ENCODE peak calls at places on chromosome 7, in four cellular contexts. K, Q, U and E are unnamed samples.
A peak's percentile ranks its signal among the peaks of the same experiment; 100 is the strongest.

GRCh38 chr7:73833251-73833919 is 2.6 kb downstream of the CLDN4 start:
- DNase-seq in Q (no peak), K (no peak), U (peak; percentile 70), E (no peak)

GRCh38 chr7:126394406-126394805 is 858.3 kb downstream of the GRM8 start:
- DNase-seq in U (no peak), Q (peak; percentile 12), K (no peak), E (no peak)

GRCh38 chr7:117946201-117946633 is 73.0 kb upstream of the CTTNBP2 start:
- DNase-seq in Q (no peak), U (no peak), K (no peak), E (no peak)

GRCh38 chr7:75869776-75870379 is 9.0 kb upstream of the RHBDD2 start:
- DNase-seq in U (no peak), Q (no peak), K (no peak), E (no peak)

GRCh38 chr7:73387221-73387828 is 46.3 kb upstream of the FZD9 start:
- DNase-seq in K (no peak), U (no peak), Q (no peak), E (no peak)

GRCh38 chr7:42639930-42640329 is 271.9 kb downstream of the C7orf25 start:
- DNase-seq in K (no peak), Q (no peak), U (no peak), E (no peak)

GRCh38 chr7:136890379-136890778 is 21.9 kb downstream of the CHRM2 start:
- DNase-seq in Q (no peak), K (no peak), U (no peak), E (no peak)

GRCh38 chr7:158663428-158663741 is 41.2 kb downstream of the NCAPG2 start:
- DNase-seq in K (no peak), U (no peak), Q (no peak), E (no peak)

GRCh38 chr7:30225863-30226361 is 58.5 kb upstream of the ZNRF2 start:
- DNase-seq in K (no peak), Q (peak; percentile 76), U (peak; percentile 82), E (no peak)

GRCh38 chr7:87330316-87330715 is 15.1 kb upstream of the CROT start:
- DNase-seq in K (no peak), Q (no peak), U (no peak), E (no peak)

GRCh38 chr7:137404918-137405317 is 61.4 kb upstream of the PTN start:
- DNase-seq in K (no peak), U (no peak), Q (no peak), E (no peak)

GRCh38 chr7:119929891-119930290 is 343.1 kb upstream of the KCND2 start:
- DNase-seq in K (no peak), Q (no peak), U (no peak), E (no peak)

GRCh38 chr7:48084727-48085432 is 4.2 kb upstream of the UPP1 start:
- DNase-seq in Q (peak; percentile 48), K (no peak), U (peak; percentile 87), E (peak; percentile 93)

GRCh38 chr7:148303295-148304013 is 287.1 kb upstream of the C7orf33 start:
- DNase-seq in Q (peak; percentile 66), K (peak; percentile 9), U (no peak), E (no peak)

GRCh38 chr7:65846008-65846570 is 26.8 kb upstream of the VKORC1L1 start:
- DNase-seq in U (no peak), Q (no peak), K (no peak), E (no peak)

GRCh38 chr7:40715053-40715430 is 580.2 kb downstream of the SUGCT start:
- DNase-seq in Q (no peak), U (no peak), K (no peak), E (no peak)

GRCh38 chr7:79180533-79180932 is 272.9 kb downstream of the MAGI2 start:
- DNase-seq in K (no peak), U (no peak), Q (no peak), E (no peak)

GRCh38 chr7:44395067-44395466 is 69.7 kb upstream of the CAMK2B start:
- DNase-seq in Q (no peak), K (no peak), U (no peak), E (no peak)

GRCh38 chr7:4687956-4688355 is 5.9 kb downstream of the FOXK1 start:
- DNase-seq in Q (no peak), K (no peak), U (no peak), E (no peak)

GRCh38 chr7:78420001-78420400 is 621.4 kb downstream of the PHTF2 start:
- DNase-seq in U (no peak), Q (no peak), K (no peak), E (no peak)

GRCh38 chr7:94540428-94540827 is 30.8 kb downstream of the CASD1 start:
- DNase-seq in U (no peak), K (no peak), Q (no peak), E (peak; percentile 0)

GRCh38 chr7:39085590-39086049 is 107.9 kb downstream of the POU6F2 start:
- DNase-seq in K (peak; percentile 43), Q (no peak), U (no peak), E (no peak)

GRCh38 chr7:132345730-132346129 is 230.5 kb downstream of the PLXNA4 start:
- DNase-seq in Q (no peak), K (no peak), U (no peak), E (no peak)

GRCh38 chr7:121126801-121127534 is 138.5 kb downstream of the CPED1 start:
- DNase-seq in K (no peak), Q (no peak), U (no peak), E (no peak)

GRCh38 chr7:122482212-122482611 is 177.7 kb upstream of the FEZF1 start:
- DNase-seq in K (no peak), U (no peak), Q (no peak), E (no peak)

GRCh38 chr7:100482728-100483100 is 1.0 kb upstream of the NYAP1 start:
- DNase-seq in U (no peak), K (no peak), Q (no peak), E (no peak)

GRCh38 chr7:78178319-78178718 is 379.7 kb downstream of the PHTF2 start:
- DNase-seq in U (no peak), Q (no peak), K (no peak), E (no peak)

GRCh38 chr7:101165958-101166602 is 711 bp upstream of the VGF start:
- DNase-seq in U (no peak), K (no peak), Q (no peak), E (no peak)

GRCh38 chr7:84781838-84782237 is 405.0 kb downstream of the SEMA3D start:
- DNase-seq in K (no peak), U (no peak), Q (no peak), E (no peak)

GRCh38 chr7:79489371-79489770 is 35.9 kb upstream of the MAGI2 start:
- DNase-seq in K (no peak), U (no peak), Q (no peak), E (no peak)

GRCh38 chr7:4830176-4830575 is 31.7 kb downstream of the PAPOLB start:
- DNase-seq in K (peak; percentile 71), Q (no peak), U (peak; percentile 60), E (no peak)

GRCh38 chr7:132263151-132263550 is 313.1 kb downstream of the PLXNA4 start:
- DNase-seq in K (no peak), Q (no peak), U (no peak), E (no peak)

GRCh38 chr7:28688651-28689050 is 269.5 kb downstream of the TRIL start:
- DNase-seq in U (no peak), K (no peak), Q (no peak), E (peak; percentile 5)

GRCh38 chr7:23105644-23106490 is at the start of gene KLHL7:
- DNase-seq in U (peak; percentile 99), K (peak; percentile 99), Q (peak; percentile 98), E (peak; percentile 69)

GRCh38 chr7:128948976-128949760 is 11.4 kb downstream of the IRF5 start:
- DNase-seq in K (no peak), Q (no peak), U (no peak), E (no peak)

GRCh38 chr7:42739591-42739990 is 172.3 kb downstream of the C7orf25 start:
- DNase-seq in K (no peak), U (no peak), Q (no peak), E (no peak)

GRCh38 chr7:130010689-130011412 is 40.3 kb downstream of the ZC3HC1 start:
- DNase-seq in Q (no peak), U (peak; percentile 90), K (peak; percentile 95), E (peak; percentile 80)
- TF ChIP-seq CTCF in Q (peak; percentile 84), U (peak; percentile 87), K (peak; percentile 88), E (peak; percentile 85)

GRCh38 chr7:156456032-156456431 is 184.5 kb upstream of the RNF32 start:
- DNase-seq in K (no peak), Q (no peak), U (no peak), E (no peak)
- TF ChIP-seq CTCF in K (no peak), Q (no peak), U (no peak), E (no peak)

DNA sequence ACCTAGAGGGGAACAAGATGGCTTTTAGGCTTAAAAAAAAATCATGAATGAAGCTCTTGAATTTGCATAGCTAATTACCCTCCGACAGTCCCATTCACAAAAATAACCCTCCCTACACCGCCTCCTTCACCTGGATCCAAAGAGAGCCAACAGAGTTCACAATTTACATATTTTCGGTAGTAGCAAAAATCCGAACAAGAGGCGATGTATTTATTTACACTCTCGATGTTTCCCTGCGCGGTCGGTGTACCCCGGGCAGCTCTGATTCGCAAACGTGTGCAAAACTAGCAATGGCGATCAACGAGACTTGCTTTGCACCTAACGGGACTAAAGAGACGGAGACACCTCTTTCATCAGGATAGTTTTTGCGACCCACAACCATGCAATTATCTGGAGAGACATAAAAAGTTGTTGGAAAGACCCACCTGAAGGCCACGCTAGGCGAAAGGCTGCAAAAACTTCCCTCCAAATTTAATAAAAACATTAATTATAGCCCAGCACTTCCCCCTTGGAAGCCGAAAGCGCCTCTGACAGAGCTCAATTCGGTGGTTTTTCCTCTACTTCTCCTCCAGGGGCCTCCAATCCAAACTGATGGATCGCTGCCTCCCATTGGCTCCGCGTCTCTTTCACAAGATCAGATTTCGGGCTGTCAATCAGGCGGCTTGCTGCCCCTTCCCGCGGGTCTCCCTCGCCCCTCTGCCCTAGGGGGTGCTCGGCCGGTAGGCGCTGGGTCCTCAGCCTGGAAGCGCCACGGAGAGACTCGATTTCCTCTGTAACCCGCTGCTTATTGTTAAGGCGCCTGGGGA is at the start of gene ETV1:
- DNase-seq in K (peak; percentile 78), U (peak; percentile 76), Q (peak; percentile 59), E (no peak)
- TF ChIP-seq CTCF in K (peak; percentile 40), U (peak; percentile 53), Q (no peak), E (peak; percentile 51)

DNA sequence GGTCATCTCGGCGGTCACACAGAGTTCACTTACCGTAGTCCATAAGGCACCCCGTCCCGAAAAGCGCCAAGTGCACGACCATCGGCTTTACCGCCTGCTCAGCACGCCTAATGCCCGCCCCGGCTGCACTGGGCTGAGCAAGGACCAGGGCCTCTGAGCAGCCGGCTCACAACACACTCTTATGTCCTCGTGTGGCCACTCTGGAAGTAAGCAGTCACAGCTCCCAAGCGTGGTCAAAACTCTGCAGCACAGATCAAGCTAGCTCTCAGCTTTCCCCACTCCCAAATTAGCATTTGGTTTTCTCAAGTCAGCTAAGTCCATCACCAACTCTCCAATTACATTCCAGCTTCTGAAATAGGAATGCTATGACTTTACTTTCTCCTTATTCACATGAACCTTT is 57.7 kb downstream of the MAD1L1 start:
- DNase-seq in U (no peak), K (no peak), Q (no peak), E (no peak)
- TF ChIP-seq CTCF in U (no peak), K (no peak), Q (no peak), E (no peak)